ENCODE peak calls at places on chromosome 13, in seven cellular contexts. S, D, Y, G, I, T and M are unnamed samples.
A peak's percentile ranks its signal among the peaks of the same experiment; 100 is the strongest.

GRCh38 chr13:107847406-107847805 is 367.9 kb downstream of the LIG4 start:
- DNase-seq in T (no peak), S (no peak), Y (no peak), I (no peak), D (peak; percentile 60), G (peak; percentile 4), M (peak; percentile 85)

GRCh38 chr13:108494991-108495661 is 134.3 kb upstream of the MYO16 start:
- DNase-seq in S (no peak), T (no peak), Y (no peak), G (no peak), I (peak; percentile 2), D (peak; percentile 41), M (peak; percentile 26)

GRCh38 chr13:75341025-75341424 is 140.9 kb downstream of the TBC1D4 start:
- DNase-seq in G (no peak), S (no peak), D (no peak), I (no peak), Y (no peak), T (no peak), M (no peak)

GRCh38 chr13:106262886-106263285 is 272.6 kb downstream of the EFNB2 start:
- DNase-seq in D (no peak), T (no peak), G (no peak), Y (no peak), I (no peak), S (no peak), M (no peak)

GRCh38 chr13:45167611-45168554 is 33.0 kb downstream of the KCTD4 start:
- DNase-seq in Y (no peak), I (no peak), S (peak; percentile 88), D (no peak), G (peak; percentile 13), T (no peak), M (peak; percentile 16)

GRCh38 chr13:48160879-48161278 is 66.0 kb upstream of the MED4 start:
- DNase-seq in Y (no peak), S (no peak), T (no peak), I (peak; percentile 18), D (no peak), G (peak; percentile 43), M (peak; percentile 20)

GRCh38 chr13:113787694-113788093 is 28.7 kb downstream of the TMEM255B start:
- DNase-seq in G (no peak), Y (no peak), T (no peak), I (no peak), S (no peak), D (no peak), M (no peak)

GRCh38 chr13:78625384-78625783 is 22.0 kb upstream of the POU4F1 start:
- DNase-seq in D (no peak), G (no peak), T (no peak), I (no peak), Y (no peak), S (no peak), M (no peak)

GRCh38 chr13:77372275-77372674 is 45.4 kb upstream of the MYCBP2 start:
- DNase-seq in G (no peak), Y (no peak), S (no peak), D (no peak), T (no peak), I (no peak), M (peak; percentile 26)

GRCh38 chr13:44759723-44760360 is 183.7 kb upstream of the TSC22D1 start:
- DNase-seq in S (no peak), I (no peak), Y (no peak), T (no peak), G (peak; percentile 23), D (no peak), M (peak; percentile 52)

GRCh38 chr13:50715402-50716146 is 127.9 kb downstream of the DLEU7 start:
- DNase-seq in D (no peak), T (no peak), I (no peak), S (no peak), Y (no peak), G (no peak), M (no peak)

GRCh38 chr13:71209217-71209616 is 657.8 kb downstream of the DACH1 start:
- DNase-seq in T (no peak), S (no peak), G (no peak), D (no peak), Y (no peak), I (no peak), M (no peak)

GRCh38 chr13:40127476-40127875 is 472.0 kb downstream of the COG6 start:
- DNase-seq in S (no peak), I (no peak), Y (no peak), G (no peak), T (no peak), D (no peak), M (no peak)

GRCh38 chr13:42405665-42406390 is 133.9 kb downstream of the AKAP11 start:
- DNase-seq in G (peak; percentile 24), S (peak; percentile 57), Y (no peak), T (no peak), I (peak; percentile 81), D (no peak), M (peak; percentile 77)

GRCh38 chr13:111610077-111610476 is 289.6 kb downstream of the TEX29 start:
- DNase-seq in T (no peak), G (no peak), S (no peak), Y (no peak), I (no peak), D (no peak), M (no peak)

GRCh38 chr13:101726681-101727080 is 274.2 kb downstream of the ITGBL1 start:
- DNase-seq in T (no peak), Y (no peak), S (no peak), G (no peak), I (no peak), D (no peak), M (peak; percentile 32)

GRCh38 chr13:96650301-96650886 is 343.9 kb downstream of the OXGR1 start:
- DNase-seq in T (peak; percentile 71), G (peak; percentile 86), Y (no peak), S (no peak), D (no peak), I (peak; percentile 76), M (peak; percentile 94)

GRCh38 chr13:27168870-27169525 is 2.6 kb downstream of the USP12 start:
- DNase-seq in T (no peak), S (no peak), D (no peak), G (no peak), I (no peak), Y (no peak), M (no peak)

GRCh38 chr13:59447846-59448620 is 715.7 kb downstream of the DIAPH3 start:
- DNase-seq in T (peak; percentile 69), I (peak; percentile 75), Y (no peak), S (no peak), G (peak; percentile 40), D (peak; percentile 98), M (peak; percentile 49)
- H3K4me3 ChIP-seq in T (no peak overlapping the region), I (no peak overlapping the region), Y (no peak overlapping the region), S (no peak overlapping the region), G (no peak overlapping the region), D (no peak overlapping the region), M (no peak overlapping the region)

DNA sequence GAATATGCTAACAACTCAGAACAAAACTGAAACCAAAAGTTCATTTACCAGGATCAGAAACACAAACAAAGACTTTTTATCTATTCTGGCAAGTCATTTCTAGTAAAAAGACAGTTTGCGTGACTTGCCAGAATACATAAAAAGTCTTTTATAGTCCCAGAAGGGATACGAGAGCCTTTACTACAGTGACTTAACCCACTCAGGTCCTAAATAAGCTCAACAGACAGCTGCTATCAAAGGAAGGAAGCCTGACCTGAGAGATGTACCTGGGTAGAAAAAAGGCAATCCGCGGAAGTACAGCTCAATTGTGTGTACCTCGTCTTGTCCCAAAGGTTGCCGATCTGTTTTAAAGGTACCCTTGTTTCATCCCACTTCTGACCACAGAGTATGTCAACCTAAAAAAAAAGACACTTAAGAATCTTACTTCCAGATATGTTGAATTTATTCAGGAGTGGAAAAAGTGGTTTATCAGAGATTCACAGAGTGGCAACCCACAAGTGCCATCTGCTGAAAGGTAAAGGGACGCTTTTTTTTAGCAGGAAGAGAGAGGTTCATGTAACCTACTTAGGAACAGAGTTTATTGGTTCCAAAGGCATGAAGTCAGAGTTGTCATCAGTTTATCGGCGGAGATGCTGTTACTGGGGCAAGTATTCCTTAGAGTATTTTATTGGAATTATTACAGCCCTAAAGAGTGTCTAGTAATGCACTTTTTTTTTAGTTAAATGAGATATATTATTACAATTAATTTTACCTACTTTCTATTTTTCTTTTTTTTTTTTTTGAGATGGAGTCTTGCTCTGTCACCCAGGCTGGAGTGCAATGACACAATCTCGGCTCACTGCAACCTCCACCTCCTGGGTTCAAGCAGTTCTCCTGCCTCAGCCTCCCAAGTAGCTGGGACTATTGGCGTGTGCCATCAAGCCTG is 69.7 kb upstream of the C1QTNF9B start:
- DNase-seq in I (no peak), S (no peak), D (no peak), T (no peak), Y (no peak), G (peak; percentile 20), M (peak; percentile 41)
- TF ChIP-seq CTCF in I (no peak), S (no peak), D (no peak), T (no peak), Y (no peak), G (no peak), M (no peak)

GRCh38 chr13:99470027-99470426 is 31.2 kb upstream of the TM9SF2 start:
- DNase-seq in G (no peak), T (no peak), D (no peak), S (no peak), Y (no peak), I (no peak), M (no peak)

GRCh38 chr13:99468971-99469545 is 32.2 kb upstream of the TM9SF2 start:
- DNase-seq in S (no peak), T (no peak), Y (no peak), D (peak; percentile 28), I (no peak), G (peak; percentile 7), M (no peak)

GRCh38 chr13:99477493-99477892 is 23.8 kb upstream of the TM9SF2 start:
- DNase-seq in Y (no peak), D (peak; percentile 20), G (no peak), T (no peak), S (no peak), I (no peak), M (no peak)

GRCh38 chr13:99471231-99472202 is 29.8 kb upstream of the TM9SF2 start:
- DNase-seq in G (peak; percentile 54), Y (no peak), I (no peak), S (no peak), T (no peak), D (no peak), M (no peak)

DNA sequence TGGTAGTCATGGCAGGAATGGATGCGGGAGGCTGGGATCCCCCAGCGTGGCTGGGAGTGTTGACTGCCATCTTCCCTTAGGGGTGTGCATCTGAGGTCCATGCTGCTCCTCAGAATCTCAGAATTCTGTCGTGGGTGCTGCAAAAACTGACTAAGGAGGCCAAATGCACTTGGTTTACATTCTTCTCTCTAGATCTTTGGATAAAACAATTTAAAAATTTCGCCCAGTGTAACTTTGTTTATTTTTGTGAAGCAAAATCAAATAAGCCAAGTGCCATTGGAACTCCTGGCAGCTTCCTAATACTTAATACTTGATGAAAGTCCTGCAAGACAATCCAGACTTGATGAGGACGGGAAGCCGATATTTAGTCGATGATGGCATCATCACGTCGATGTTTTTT is 27.8 kb upstream of the TM9SF2 start:
- DNase-seq in I (no peak), T (no peak), G (no peak), S (no peak), Y (no peak), D (no peak), M (no peak)
- H3K4me3 ChIP-seq in I (no peak overlapping the region), T (no peak overlapping the region), G (no peak overlapping the region), S (no peak overlapping the region), Y (no peak overlapping the region), D (no peak overlapping the region), M (no peak overlapping the region)

DNA sequence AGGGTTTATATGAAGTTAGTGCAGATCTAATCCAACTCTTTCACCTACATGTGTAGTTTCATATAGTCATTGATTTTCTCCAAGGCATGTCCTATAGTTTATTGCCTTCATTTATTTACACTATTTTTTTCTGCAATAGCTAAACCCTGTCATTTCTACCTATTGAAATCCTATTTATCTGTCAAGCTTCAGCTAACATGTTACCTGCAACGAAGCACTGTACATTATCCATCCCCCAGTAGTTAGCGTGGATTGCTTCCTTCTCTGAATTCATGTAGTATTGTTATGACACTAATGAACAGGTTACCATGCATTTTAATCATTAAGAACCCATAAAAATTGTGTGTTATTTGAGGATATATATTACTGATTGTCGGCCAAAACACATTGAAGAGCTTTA is 742.9 kb upstream of the PCDH20 start:
- DNase-seq in G (no peak), S (no peak), D (no peak), Y (no peak), I (no peak), T (no peak), M (no peak)
- TF ChIP-seq CTCF in G (no peak), S (no peak), D (no peak), Y (no peak), I (no peak), T (no peak), M (no peak)